ENCODE peak calls at places on chromosomes 7 and 10, in ten cellular contexts. U, S, H, E, G, N, B, O, D and K are unnamed samples.
A peak's percentile ranks its signal among the peaks of the same experiment; 100 is the strongest.

GRCh38 chr7:46738713-46739220 is 817.7 kb upstream of the IGFBP3 start:
- DNase-seq in O (peak; percentile 33), S (no peak), H (no peak), G (no peak), U (no peak), B (no peak), D (no peak), N (no peak), E (no peak), K (no peak)

GRCh38 chr10:74174533-74174932 is 23.5 kb downstream of the ADK start:
- DNase-seq in N (no peak), O (peak; percentile 45), H (no peak), U (no peak), E (no peak), S (no peak), D (no peak), B (no peak), G (no peak), K (no peak)

GRCh38 chr10:124992462-124993344 is 50.8 kb downstream of the ZRANB1 start:
- DNase-seq in N (peak; percentile 61), D (peak; percentile 73), E (peak; percentile 68), S (no peak), G (peak; percentile 56), U (peak; percentile 78), O (peak; percentile 88), B (peak; percentile 30), H (peak; percentile 66), K (no peak)

GRCh38 chr10:17348111-17349008 is 106.0 kb downstream of the ST8SIA6 start:
- DNase-seq in S (peak; percentile 26), N (peak; percentile 92), O (peak; percentile 81), U (peak; percentile 80), D (peak; percentile 12), B (no peak), H (no peak), E (no peak), G (peak; percentile 28), K (peak; percentile 11)

GRCh38 chr7:129213828-129214227 is 11.0 kb upstream of the AHCYL2 start:
- DNase-seq in D (no peak), B (peak; percentile 43), H (no peak), N (peak; percentile 43), U (no peak), O (peak; percentile 30), S (no peak), E (no peak), G (no peak), K (no peak)

GRCh38 chr10:73261362-73261995 is 9.0 kb upstream of the MRPS16 start:
- DNase-seq in E (no peak), G (no peak), B (no peak), H (no peak), O (no peak), N (no peak), D (no peak), U (no peak), S (no peak), K (no peak)

GRCh38 chr10:48518926-48519730 is 85.7 kb downstream of the ARHGAP22 start:
- DNase-seq in E (no peak), G (no peak), O (no peak), H (no peak), D (no peak), U (no peak), N (no peak), S (no peak), B (no peak), K (no peak)

GRCh38 chr7:78039791-78040776 is 241.5 kb downstream of the PHTF2 start:
- DNase-seq in B (peak; percentile 78), N (no peak), H (no peak), D (no peak), E (peak; percentile 63), G (no peak), O (peak; percentile 8), S (no peak), U (no peak), K (no peak)

GRCh38 chr10:6871128-6871527 is 291.1 kb upstream of the PRKCQ start:
- DNase-seq in B (no peak), O (peak; percentile 40), G (no peak), S (no peak), H (no peak), D (no peak), E (no peak), U (no peak), N (no peak), K (no peak)

GRCh38 chr10:25629333-25629732 is 304.7 kb upstream of the MYO3A start:
- DNase-seq in S (no peak), G (no peak), U (no peak), E (no peak), B (no peak), N (no peak), H (no peak), D (no peak), O (no peak), K (no peak)

DNA sequence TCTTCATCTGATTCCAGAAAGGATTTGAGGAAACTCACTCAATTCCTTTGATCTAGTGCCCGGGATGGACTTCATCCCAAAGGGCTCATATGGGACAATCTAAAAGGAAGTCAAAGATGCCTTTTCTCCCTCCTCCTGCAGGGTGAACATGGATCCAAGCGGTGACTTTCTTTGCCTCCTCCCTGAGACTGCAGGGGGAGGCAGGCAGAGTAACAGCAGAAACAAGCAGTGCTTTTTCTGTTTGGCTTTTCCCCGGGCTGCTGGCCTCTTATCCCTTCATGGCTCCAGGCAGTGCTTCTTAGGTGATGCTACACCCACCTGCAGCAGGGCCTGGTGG is 10.0 kb upstream of the DNMBP start:
- DNase-seq in U (no peak), S (no peak), G (no peak), O (peak; percentile 32), H (no peak), B (no peak), N (no peak), D (no peak), E (no peak), K (no peak)
- TF ChIP-seq CTCF in U (no peak), S (no peak), G (no peak), O (no peak), H (no peak), B (no peak), N (no peak), D (no peak), E (no peak), K (no peak)

GRCh38 chr10:122342293-122343134 is 32.0 kb upstream of the PLEKHA1 start:
- DNase-seq in O (peak; percentile 82), U (no peak), E (peak; percentile 44), G (no peak), D (peak; percentile 28), B (peak; percentile 62), H (no peak), S (peak; percentile 5), N (peak; percentile 54), K (no peak)
- TF ChIP-seq CTCF in O (peak; percentile 79), U (peak; percentile 63), E (peak; percentile 78), G (peak; percentile 68), D (peak; percentile 60), B (peak; percentile 62), H (peak; percentile 84), S (peak; percentile 60), N (peak; percentile 81), K (peak; percentile 79)

GRCh38 chr7:24881622-24882021 is 98.4 kb downstream of the OSBPL3 start:
- DNase-seq in B (no peak), G (no peak), S (no peak), N (no peak), O (no peak), D (no peak), H (no peak), E (peak; percentile 10), U (no peak), K (no peak)
- TF ChIP-seq CTCF in B (no peak), G (no peak), S (peak; percentile 22), N (peak; percentile 31), O (peak; percentile 9), D (no peak), H (no peak), E (no peak), U (no peak), K (no peak)

GRCh38 chr7:159115601-159116501 is 28.8 kb downstream of the VIPR2 start:
- DNase-seq in D (no peak), U (no peak), E (no peak), H (peak; percentile 47), N (no peak), O (no peak), S (no peak), B (no peak), G (no peak), K (no peak)
- TF ChIP-seq CTCF in D (no peak), U (no peak), E (no peak), H (no peak), N (no peak), O (no peak), S (no peak), B (no peak), G (no peak), K (no peak)

DNA sequence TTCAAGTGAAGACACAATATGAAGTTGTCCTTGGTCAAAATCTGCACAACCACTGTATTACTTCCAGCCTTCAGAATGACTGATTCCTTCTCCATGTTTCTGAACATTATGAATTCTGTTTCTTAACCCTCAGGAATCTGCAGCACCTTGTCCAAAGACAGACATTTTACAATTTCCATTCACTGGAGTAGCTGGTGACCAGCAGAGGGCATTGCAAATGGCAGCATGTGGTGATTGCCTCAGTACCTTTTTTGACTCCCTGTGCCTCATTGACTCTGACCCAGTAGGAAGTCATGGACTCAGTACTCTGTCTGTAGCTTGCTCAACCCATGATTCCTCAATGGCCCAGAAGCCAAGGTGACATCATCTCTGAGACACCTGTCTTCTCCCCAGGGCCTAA is 879 bp upstream of the VPS41 start:
- DNase-seq in G (no peak), S (no peak), H (no peak), U (no peak), B (no peak), O (no peak), E (no peak), N (peak; percentile 6), D (no peak), K (no peak)
- TF ChIP-seq CTCF in G (no peak), S (no peak), H (no peak), U (no peak), B (no peak), O (peak; percentile 3), E (no peak), N (no peak), D (no peak), K (no peak)

DNA sequence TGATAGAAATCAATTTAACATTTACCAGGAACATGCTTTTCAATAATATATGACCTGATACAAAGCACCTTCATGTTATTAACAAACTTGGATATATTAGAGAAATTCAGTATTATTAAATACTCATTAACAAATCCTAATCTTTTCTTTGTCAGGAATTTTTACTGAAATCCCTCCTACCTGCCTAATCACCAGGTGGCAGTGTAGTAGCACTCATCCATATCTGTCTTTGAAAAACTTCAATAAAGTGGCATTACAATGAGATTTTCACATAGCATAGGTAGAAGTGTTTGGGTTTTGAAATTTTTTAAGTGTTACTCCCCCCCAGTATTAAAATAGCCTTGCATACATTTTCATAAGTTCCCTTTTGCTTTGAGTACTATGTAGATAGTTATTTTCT is 1246.6 kb upstream of the LRRN3 start:
- DNase-seq in E (no peak), S (no peak), N (peak; percentile 39), D (no peak), U (no peak), H (no peak), B (no peak), G (no peak), O (peak; percentile 17), K (no peak)
- TF ChIP-seq CTCF in E (peak; percentile 42), S (no peak), N (peak; percentile 62), D (no peak), U (peak; percentile 40), H (peak; percentile 42), B (peak; percentile 16), G (peak; percentile 10), O (peak; percentile 33), K (no peak)